ENCODE peak calls at places on chromosomes 13 and 19, in six cellular contexts. Y is HS-5; C is NCI-H1930; G is caudate nucleus; Q is cardiac fibroblast; O is CD4-positive, alpha-beta T cell. E is an unnamed sample.

GRCh38 chr19:14006766-14007562 is 844 bp upstream of the RFX1 start:
- DNase-seq in Y (no peak), C (no peak), G (no peak), Q (no peak), O (no peak), E (no peak)

GRCh38 chr13:94579063-94579462 is 16.9 kb downstream of the TGDS start:
- DNase-seq in Y (no peak), C (no peak), G (no peak), Q (no peak), O (no peak), E (no peak)

GRCh38 chr19:6668696-6669095 is 1.3 kb downstream of the TNFSF14 start:
- DNase-seq in Y (no peak), C (no peak), G (no peak), Q (no peak), O (no peak), E (no peak)

GRCh38 chr13:37715606-37716015 is 117.0 kb upstream of the POSTN start:
- DNase-seq in Y (peak; percentile 68), C (no peak), G (no peak), Q (peak; percentile 93), O (no peak), E (peak; percentile 80)

GRCh38 chr19:41808663-41809566 is 12.5 kb downstream of the CEACAM3 start:
- DNase-seq in Y (no peak), C (no peak), G (no peak), Q (no peak), O (no peak), E (no peak)

GRCh38 chr19:5671600-5671999 is 8.7 kb downstream of the MICOS13 start:
- DNase-seq in Y (no peak), C (no peak), G (no peak), Q (no peak), O (no peak), E (no peak)

GRCh38 chr19:18202759-18203407 is 959 bp downstream of the RAB3A start:
- DNase-seq in Y (no peak), C (no peak), G (no peak), Q (peak; percentile 27), O (peak; percentile 25), E (no peak)

GRCh38 chr13:110023729-110024645 is 237.6 kb upstream of the IRS2 start:
- DNase-seq in Y (no peak), C (peak; percentile 46), G (no peak), Q (peak; percentile 89), O (no peak), E (no peak)

GRCh38 chr19:4430760-4431159 is 26.8 kb downstream of the UBXN6 start:
- DNase-seq in Y (no peak), C (no peak), G (no peak), Q (no peak), O (no peak), E (no peak)

GRCh38 chr19:19495614-19496603 is 19.4 kb downstream of the TSSK6 start:
- DNase-seq in Y (no peak), C (no peak), G (no peak), Q (no peak), O (no peak), E (no peak)

GRCh38 chr13:65985632-65986031 is 1244.5 kb downstream of the PCDH9 start:
- DNase-seq in Y (no peak), C (no peak), G (no peak), Q (no peak), O (no peak), E (no peak)

GRCh38 chr13:29411493-29411892 is 184.0 kb downstream of the SLC7A1 start:
- DNase-seq in Y (no peak), C (no peak), G (no peak), Q (no peak), O (no peak), E (peak; percentile 10)

GRCh38 chr13:20369886-20370361 is 137.8 kb upstream of the GJB6 start:
- DNase-seq in Y (no peak), C (no peak), G (no peak), Q (no peak), O (no peak), E (no peak)

GRCh38 chr13:35714096-35714495 is 237.6 kb upstream of the MAB21L1 start:
- DNase-seq in Y (no peak), C (no peak), G (no peak), Q (no peak), O (no peak), E (no peak)

GRCh38 chr13:35388456-35388855 is 88.0 kb downstream of the MAB21L1 start:
- DNase-seq in Y (no peak), C (peak; percentile 75), G (no peak), Q (peak; percentile 26), O (no peak), E (no peak)

GRCh38 chr13:30978981-30979956 is 46.8 kb downstream of the TEX26 start:
- DNase-seq in Y (no peak), C (peak; percentile 45), G (no peak), Q (peak; percentile 29), O (peak; percentile 32), E (no peak)

GRCh38 chr19:4909172-4909896 is at the start of gene UHRF1:
- DNase-seq in Y (peak; percentile 32), C (peak; percentile 30), G (no peak), Q (no peak), O (no peak), E (no peak)

GRCh38 chr19:35084078-35084762 is 31.4 kb upstream of the FXYD3 start:
- DNase-seq in Y (no peak), C (no peak), G (no peak), Q (no peak), O (no peak), E (no peak)

GRCh38 chr19:38047048-38047435 is 140.0 kb downstream of the SIPA1L3 start:
- DNase-seq in Y (no peak), C (no peak), G (no peak), Q (no peak), O (no peak), E (no peak)

GRCh38 chr13:73222627-73223026 is 163.8 kb downstream of the KLF5 start:
- DNase-seq in Y (no peak), C (no peak), G (no peak), Q (no peak), O (no peak), E (no peak)

GRCh38 chr13:110432522-110432921 is 125.4 kb downstream of the COL4A2 start:
- DNase-seq in Y (no peak), C (no peak), G (no peak), Q (no peak), O (no peak), E (no peak)

GRCh38 chr13:112893570-112894422 is 75.2 kb upstream of the MCF2L start:
- DNase-seq in Y (no peak), C (peak; percentile 87), G (no peak), Q (peak; percentile 22), O (no peak), E (no peak)

GRCh38 chr13:22121340-22121739 is 450.5 kb downstream of the FGF9 start:
- DNase-seq in Y (no peak), C (no peak), G (no peak), Q (no peak), O (no peak), E (no peak)

GRCh38 chr13:87331178-87331577 is 340.0 kb upstream of the SLITRK5 start:
- DNase-seq in Y (no peak), C (no peak), G (no peak), Q (peak; percentile 1), O (no peak), E (no peak)

GRCh38 chr13:25249001-25249543 is 38.2 kb downstream of the MTMR6 start:
- DNase-seq in Y (no peak), C (peak; percentile 18), G (no peak), Q (peak; percentile 41), O (no peak), E (no peak)

GRCh38 chr19:36421749-36422481 is 3.5 kb upstream of the ZFP82 start:
- DNase-seq in Y (no peak), C (peak; percentile 31), G (no peak), Q (no peak), O (no peak), E (no peak)

GRCh38 chr19:55479451-55480230 is 3.2 kb downstream of the ZNF628 start:
- DNase-seq in Y (no peak), C (no peak), G (no peak), Q (no peak), O (no peak), E (no peak)

GRCh38 chr19:18340990-18341868 is 831 bp downstream of the PGPEP1 start:
- DNase-seq in Y (no peak), C (no peak), G (no peak), Q (no peak), O (peak; percentile 65), E (no peak)

GRCh38 chr19:28614634-28615545 is 598.1 kb downstream of the UQCRFS1 start:
- DNase-seq in Y (no peak), C (no peak), G (no peak), Q (no peak), O (no peak), E (no peak)

GRCh38 chr13:50843256-50844043 is at the start of gene DLEU7:
- DNase-seq in Y (no peak), C (no peak), G (no peak), Q (no peak), O (no peak), E (no peak)

GRCh38 chr13:51494151-51494550 is 41.3 kb upstream of the INTS6 start:
- DNase-seq in Y (no peak), C (no peak), G (no peak), Q (peak; percentile 16), O (no peak), E (no peak)

GRCh38 chr19:45424191-45425058 is 708 bp upstream of the ERCC1 start:
- DNase-seq in Y (peak; percentile 92), C (no peak), G (no peak), Q (peak; percentile 91), O (no peak), E (peak; percentile 79)

GRCh38 chr19:27971869-27972268 is 1241.1 kb downstream of the UQCRFS1 start:
- DNase-seq in Y (no peak), C (no peak), G (no peak), Q (no peak), O (no peak), E (no peak)

GRCh38 chr19:3268763-3269162 is 44.3 kb downstream of the CELF5 start:
- DNase-seq in Y (no peak), C (no peak), G (no peak), Q (no peak), O (no peak), E (no peak)

GRCh38 chr13:45205124-45205523 is 4.3 kb upstream of the KCTD4 start:
- DNase-seq in Y (no peak), C (no peak), G (no peak), Q (no peak), O (no peak), E (no peak)

GRCh38 chr19:4238831-4239230 is 8.0 kb upstream of the YJU2 start:
- DNase-seq in Y (no peak), C (no peak), G (no peak), Q (no peak), O (no peak), E (no peak)

GRCh38 chr13:98576215-98576945 is 527 bp downstream of the STK24 start:
- DNase-seq in Y (no peak), C (no peak), G (no peak), Q (peak; percentile 21), O (peak; percentile 43), E (no peak)

GRCh38 chr13:66845393-66845792 is 384.7 kb downstream of the PCDH9 start:
- DNase-seq in Y (no peak), C (no peak), G (no peak), Q (no peak), O (no peak), E (no peak)

E was measured in AG04449.